ENCODE peak calls at places on chromosomes 6 and 20, in six cellular contexts. One of them, this sample, is unnamed.
A peak's percentile ranks its signal among the peaks of the same experiment; 100 is the strongest.

GRCh38 chr6:154457881-154458284 is 52.6 kb downstream of the CNKSR3 start:
- DNase-seq in stimulated activated CD4-positive, alpha-beta T cell treated with anti-CD3 and anti-CD28 coated beads, Interleukin-2, amount 100 ng/mL, for 24 hours: no peak
- DNase-seq in Caki2: no peak
- DNase-seq in left cardiac atrium: no peak
- DNase-seq in HT1080: no peak
- DNase-seq in neural crest cell: no peak
- DNase-seq in this sample: no peak

GRCh38 chr6:142544199-142544838 is 242.5 kb downstream of the ADGRG6 start:
- DNase-seq in stimulated activated CD4-positive, alpha-beta T cell treated with anti-CD3 and anti-CD28 coated beads, Interleukin-2, amount 100 ng/mL, for 24 hours: no peak
- DNase-seq in Caki2: no peak
- DNase-seq in left cardiac atrium: no peak
- DNase-seq in HT1080: no peak
- DNase-seq in neural crest cell: no peak
- DNase-seq in this sample: no peak

GRCh38 chr6:26329763-26330511 is 35.1 kb upstream of the BTN3A2 start:
- DNase-seq in stimulated activated CD4-positive, alpha-beta T cell treated with anti-CD3 and anti-CD28 coated beads, Interleukin-2, amount 100 ng/mL, for 24 hours: peak; percentile 70
- DNase-seq in Caki2: peak; percentile 78
- DNase-seq in left cardiac atrium: no peak
- DNase-seq in HT1080: peak; percentile 79
- DNase-seq in neural crest cell: peak; percentile 44
- DNase-seq in this sample: no peak

GRCh38 chr6:99602519-99603420 is 3.9 kb upstream of the PRDM13 start:
- DNase-seq in stimulated activated CD4-positive, alpha-beta T cell treated with anti-CD3 and anti-CD28 coated beads, Interleukin-2, amount 100 ng/mL, for 24 hours: no peak
- DNase-seq in Caki2: no peak
- DNase-seq in left cardiac atrium: no peak
- DNase-seq in HT1080: no peak
- DNase-seq in neural crest cell: no peak
- DNase-seq in this sample: no peak

GRCh38 chr6:153231048-153231635 is 100.1 kb upstream of the RGS17 start:
- DNase-seq in stimulated activated CD4-positive, alpha-beta T cell treated with anti-CD3 and anti-CD28 coated beads, Interleukin-2, amount 100 ng/mL, for 24 hours: no peak
- DNase-seq in Caki2: no peak
- DNase-seq in left cardiac atrium: peak; percentile 28
- DNase-seq in HT1080: peak; percentile 15
- DNase-seq in neural crest cell: peak; percentile 75
- DNase-seq in this sample: no peak

GRCh38 chr6:25337431-25337830 is 58.3 kb downstream of the CARMIL1 start:
- DNase-seq in stimulated activated CD4-positive, alpha-beta T cell treated with anti-CD3 and anti-CD28 coated beads, Interleukin-2, amount 100 ng/mL, for 24 hours: no peak
- DNase-seq in Caki2: no peak
- DNase-seq in left cardiac atrium: no peak
- DNase-seq in HT1080: no peak
- DNase-seq in neural crest cell: no peak
- DNase-seq in this sample: no peak

GRCh38 chr6:18343741-18344140 is 43.4 kb upstream of the RNF144B start:
- DNase-seq in stimulated activated CD4-positive, alpha-beta T cell treated with anti-CD3 and anti-CD28 coated beads, Interleukin-2, amount 100 ng/mL, for 24 hours: no peak
- DNase-seq in Caki2: peak; percentile 21
- DNase-seq in left cardiac atrium: no peak
- DNase-seq in HT1080: peak; percentile 83
- DNase-seq in neural crest cell: no peak
- DNase-seq in this sample: no peak

GRCh38 chr20:33437141-33437911 is 6.2 kb downstream of the SNTA1 start:
- DNase-seq in stimulated activated CD4-positive, alpha-beta T cell treated with anti-CD3 and anti-CD28 coated beads, Interleukin-2, amount 100 ng/mL, for 24 hours: no peak
- DNase-seq in Caki2: no peak
- DNase-seq in left cardiac atrium: peak; percentile 71
- DNase-seq in HT1080: no peak
- DNase-seq in neural crest cell: no peak
- DNase-seq in this sample: peak; percentile 79

GRCh38 chr20:25008388-25009217 is 16.1 kb upstream of the APMAP start:
- DNase-seq in stimulated activated CD4-positive, alpha-beta T cell treated with anti-CD3 and anti-CD28 coated beads, Interleukin-2, amount 100 ng/mL, for 24 hours: no peak
- DNase-seq in Caki2: no peak
- DNase-seq in left cardiac atrium: no peak
- DNase-seq in HT1080: no peak
- DNase-seq in neural crest cell: no peak
- DNase-seq in this sample: no peak

GRCh38 chr6:136945626-136946235 is 23.6 kb downstream of the SLC35D3 start:
- DNase-seq in stimulated activated CD4-positive, alpha-beta T cell treated with anti-CD3 and anti-CD28 coated beads, Interleukin-2, amount 100 ng/mL, for 24 hours: no peak
- DNase-seq in Caki2: no peak
- DNase-seq in left cardiac atrium: no peak
- DNase-seq in HT1080: no peak
- DNase-seq in neural crest cell: no peak
- DNase-seq in this sample: no peak

This sample was measured in right atrium auricular region.